ENCODE peak calls at places on chromosomes 13 and 19, in four cellular contexts. C is left ventricle myocardium inferior, H is lower lobe of right lung, N is heart right ventricle. A is an unnamed sample.

GRCh38 chr19:7458675-7459074 is 30.2 kb downstream of the PEX11G start:
- DNase-seq in N (no peak), H (no peak), C (no peak), A (no peak)

GRCh38 chr19:32165176-32165575 is 180.2 kb upstream of the ZNF507 start:
- DNase-seq in C (no peak), N (no peak), H (no peak), A (no peak)

GRCh38 chr19:6652214-6653094 is 17.5 kb downstream of the TNFSF14 start:
- DNase-seq in H (no peak), C (no peak), N (no peak), A (no peak)

GRCh38 chr13:80523134-80523533 is 182.2 kb upstream of the SPRY2 start:
- DNase-seq in H (no peak), C (no peak), N (no peak), A (no peak)

GRCh38 chr19:1747285-1748114 is 5.8 kb upstream of the ONECUT3 start:
- DNase-seq in C (no peak), H (no peak), N (no peak), A (no peak)

GRCh38 chr13:95349267-95349666 is 48.0 kb upstream of the ABCC4 start:
- DNase-seq in C (no peak), H (no peak), N (no peak), A (no peak)

GRCh38 chr19:6286676-6287075 is 6.9 kb upstream of the MLLT1 start:
- DNase-seq in N (no peak), H (peak; percentile 2), C (no peak), A (no peak)

GRCh38 chr13:57633950-57634828 is 2.6 kb downstream of the PCDH17 start:
- DNase-seq in N (peak; percentile 20), C (no peak), H (no peak), A (peak; percentile 24)

GRCh38 chr19:7461841-7462629 is 26.8 kb downstream of the PEX11G start:
- DNase-seq in C (no peak), N (no peak), H (no peak), A (no peak)

GRCh38 chr13:101211261-101211660 is 205.0 kb downstream of the NALCN start:
- DNase-seq in N (no peak), C (no peak), H (no peak), A (no peak)

GRCh38 chr13:109784590-109785140 is 1.7 kb downstream of the IRS2 start:
- DNase-seq in H (peak; percentile 85), N (peak; percentile 86), C (peak; percentile 84), A (peak; percentile 84)

GRCh38 chr13:36919206-36919832 is 719 bp downstream of the SMAD9 start:
- DNase-seq in C (peak; percentile 37), H (peak; percentile 67), N (peak; percentile 33), A (peak; percentile 56)

GRCh38 chr19:38434549-38435051 is 1.1 kb downstream of the RYR1 start:
- DNase-seq in H (no peak), N (peak; percentile 39), C (peak; percentile 48), A (no peak)

GRCh38 chr19:32691291-32691951 is at the start of gene NUDT19:
- DNase-seq in N (peak; percentile 89), H (peak; percentile 94), C (peak; percentile 90), A (peak; percentile 92)

GRCh38 chr19:8334458-8335342 is 8.4 kb downstream of the KANK3 start:
- DNase-seq in C (peak; percentile 41), H (peak; percentile 73), N (peak; percentile 52), A (peak; percentile 63)

GRCh38 chr13:43095771-43096719 is 72.7 kb downstream of the DNAJC15 start:
- DNase-seq in N (no peak), H (no peak), C (no peak), A (no peak)

GRCh38 chr13:32538234-32538620 is 368 bp downstream of the N4BP2L2 start:
- DNase-seq in C (peak; percentile 18), N (peak; percentile 22), H (peak; percentile 56), A (no peak)

GRCh38 chr13:76027131-76027530 is 391.0 kb downstream of the LMO7 start:
- DNase-seq in N (no peak), H (no peak), C (no peak), A (no peak)

GRCh38 chr13:31699650-31700049 is 39.7 kb upstream of the RXFP2 start:
- DNase-seq in N (no peak), C (no peak), H (no peak), A (no peak)

GRCh38 chr19:11078893-11079292 is 10.4 kb upstream of the LDLR start:
- DNase-seq in H (no peak), N (no peak), C (no peak), A (no peak)

GRCh38 chr19:38839816-38840582 is 8.4 kb upstream of the ECH1 start:
- DNase-seq in C (no peak), H (no peak), N (no peak), A (no peak)

GRCh38 chr13:110583178-110583865 is 21.8 kb upstream of the RAB20 start:
- DNase-seq in N (no peak), C (no peak), H (no peak), A (no peak)

GRCh38 chr19:46201413-46202310 is 27.9 kb upstream of the IGFL1 start:
- DNase-seq in C (no peak), N (no peak), H (no peak), A (no peak)

GRCh38 chr19:46202872-46203860 is 26.4 kb upstream of the IGFL1 start:
- DNase-seq in H (no peak), C (no peak), N (no peak), A (no peak)

GRCh38 chr19:46205183-46205984 is 24.2 kb upstream of the IGFL1 start:
- DNase-seq in N (no peak), H (no peak), C (no peak), A (no peak)

GRCh38 chr19:46204008-46204407 is 25.5 kb upstream of the IGFL1 start:
- DNase-seq in H (no peak), C (no peak), N (no peak), A (no peak)

GRCh38 chr19:46202426-46202825 is 27.1 kb upstream of the IGFL1 start:
- DNase-seq in N (no peak), H (no peak), C (no peak), A (no peak)
- H3K27ac ChIP-seq in N (no peak overlapping the region), H (no peak overlapping the region), C (no peak overlapping the region), A (no peak overlapping the region)

GRCh38 chr19:19514881-19515763 is at the start of gene TSSK6:
- DNase-seq in C (no peak), H (no peak), N (no peak), A (no peak)
- TF ChIP-seq CTCF in C (no peak), H (no peak), N (no peak), A (no peak)

DNA sequence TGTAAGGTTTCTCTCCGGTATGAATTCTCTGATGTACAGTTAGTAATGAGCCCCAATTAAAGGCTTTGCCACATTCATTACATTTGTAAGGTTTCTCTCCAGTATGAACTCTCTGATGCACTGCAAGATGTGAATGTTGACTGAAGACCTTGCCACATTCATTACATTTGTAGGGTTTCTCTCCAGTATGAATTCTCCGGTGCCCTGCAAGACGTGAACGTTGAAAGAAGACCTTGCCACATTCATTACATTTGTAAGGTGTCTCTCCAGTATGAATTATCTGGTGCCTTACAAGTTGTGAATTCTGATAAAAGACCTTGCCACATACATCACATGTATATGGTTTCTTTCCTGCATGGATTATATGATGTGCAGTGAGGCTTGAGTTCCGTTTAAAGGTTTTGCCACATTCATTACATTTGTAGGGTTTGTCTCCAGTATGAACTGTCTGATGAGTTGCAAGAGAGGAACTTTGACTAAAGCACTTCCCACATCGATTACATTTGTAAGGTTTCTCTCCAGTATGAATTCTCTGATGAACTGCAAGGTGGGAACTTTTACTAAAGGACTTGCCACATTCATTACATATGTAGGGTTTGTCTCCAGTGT is 17.7 kb upstream of the ZNF432 start:
- DNase-seq in N (no peak), C (no peak), H (no peak), A (no peak)
- H3K9me3 ChIP-seq in N (peaks cover 36% of the 10 kb centered on the region), C (peaks cover 100% of the 10 kb centered on the region), H (peaks cover 100% of the 10 kb centered on the region), A (no peaks in the 10 kb centered on the region)

GRCh38 chr19:18460313-18460712 is 22.4 kb upstream of the ISYNA1 start:
- DNase-seq in N (peak; percentile 76), H (no peak), C (peak; percentile 66), A (peak; percentile 59)
- H3K27ac ChIP-seq in N (peak overlapping the region; percentile 88), H (peak overlapping the region; percentile 73), C (peak overlapping the region; percentile 91), A (peak overlapping the region; percentile 26)

DNA sequence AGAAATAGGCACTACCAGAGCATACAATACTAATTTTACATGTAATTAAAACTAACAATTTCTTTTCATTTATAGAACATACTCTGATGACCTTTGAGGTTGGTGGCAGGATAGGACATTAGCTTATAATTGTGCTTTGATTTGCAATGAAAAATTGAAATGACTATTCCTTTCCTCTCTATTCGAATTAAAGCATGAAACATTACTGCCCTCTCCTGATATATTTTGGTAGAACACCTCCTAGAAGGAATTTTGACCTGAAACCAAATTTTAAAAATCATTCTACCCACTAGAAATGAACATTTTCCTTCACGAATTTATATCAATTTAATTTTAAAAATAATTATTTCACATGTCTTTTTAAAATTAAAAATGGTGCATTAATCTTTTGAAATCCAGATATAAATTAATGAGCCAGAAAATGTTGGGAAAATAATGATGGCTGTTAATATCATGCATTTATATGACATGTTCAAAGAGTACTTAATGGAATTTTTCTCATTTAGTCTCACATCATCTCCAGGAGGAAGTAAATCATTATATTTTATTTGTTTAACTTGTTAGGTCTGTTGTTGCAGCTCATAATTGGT is 556.3 kb upstream of the ARGLU1 start:
- DNase-seq in H (no peak), N (no peak), C (no peak), A (no peak)
- TF ChIP-seq CTCF in H (peak; percentile 65), N (peak; percentile 88), C (peak; percentile 79), A (peak; percentile 59)

DNA sequence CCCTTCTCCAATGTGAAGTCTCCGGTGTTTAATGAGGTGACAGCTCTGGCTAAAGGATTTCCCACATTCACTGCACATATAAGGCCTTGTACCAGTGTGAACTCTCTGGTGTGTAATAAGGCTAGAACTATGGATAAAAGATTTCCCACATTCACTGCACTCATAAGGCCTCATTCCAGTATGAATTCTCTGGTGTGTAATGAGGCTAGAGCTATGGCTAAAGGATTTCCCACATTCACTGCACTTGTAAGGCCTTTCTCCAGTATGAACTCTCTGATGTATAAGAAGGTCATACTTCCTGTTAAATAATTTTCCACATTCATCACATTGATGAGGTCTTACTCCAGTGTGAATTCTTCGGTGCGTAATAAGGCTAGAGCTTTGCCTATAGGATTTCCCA is 5.9 kb downstream of the ZNF256 start:
- DNase-seq in N (no peak), H (no peak), C (no peak), A (no peak)
- H3K9me3 ChIP-seq in N (peaks cover 13% of the 10 kb centered on the region), H (peaks cover 79% of the 10 kb centered on the region), C (peaks cover 94% of the 10 kb centered on the region), A (no peaks in the 10 kb centered on the region)

DNA sequence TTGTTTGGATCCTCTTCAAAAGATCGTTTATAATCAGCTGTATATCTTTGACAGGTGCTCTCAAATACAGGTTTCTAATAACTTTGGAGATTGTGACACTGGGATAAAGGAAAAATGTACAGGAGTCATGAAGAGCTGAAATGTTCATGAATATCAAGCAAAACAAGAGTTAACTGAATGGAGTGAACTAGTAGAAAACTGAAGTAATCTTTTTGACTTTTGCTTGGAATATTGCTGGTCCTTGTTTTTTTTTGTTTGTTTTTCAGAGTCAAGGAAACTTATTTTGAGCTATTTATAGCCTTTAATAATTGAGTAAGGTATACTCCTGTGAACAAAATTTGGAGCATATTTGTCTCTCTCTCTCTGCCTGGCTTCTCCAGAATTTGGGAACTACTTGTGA is 25.3 kb downstream of the MED4 start:
- DNase-seq in H (no peak), C (no peak), N (no peak), A (no peak)
- H3K27ac ChIP-seq in H (no peak overlapping the region), C (no peak overlapping the region), N (no peak overlapping the region), A (no peak overlapping the region)

A was measured in testis.